ENCODE peak calls at places on chromosome 15, in six cellular contexts. K is uterus, L is AG09309, B is NCI-H460, W is left colon, D is dorsolateral prefrontal cortex. V is an unnamed sample.

GRCh38 chr15:67755264-67755663 is 70.0 kb upstream of the SKOR1 start:
- DNase-seq in K (no peak), L (no peak), B (no peak), W (no peak), D (no peak), V (no peak)

GRCh38 chr15:24858737-24859601 is 95.8 kb upstream of the SNRPN start:
- DNase-seq in K (no peak), L (no peak), B (no peak), W (no peak), D (no peak), V (no peak)

GRCh38 chr15:101008158-101009139 is 89.3 kb downstream of the LRRK1 start:
- DNase-seq in K (peak; percentile 73), L (no peak), B (peak; percentile 61), W (peak; percentile 77), D (peak; percentile 68), V (peak; percentile 74)

GRCh38 chr15:86776120-86776519 is 696.4 kb downstream of the AGBL1 start:
- DNase-seq in K (no peak), L (no peak), B (no peak), W (no peak), D (no peak), V (no peak)

GRCh38 chr15:72724028-72724427 is 38.0 kb downstream of the BBS4 start:
- DNase-seq in K (no peak), L (no peak), B (no peak), W (no peak), D (no peak), V (no peak)

GRCh38 chr15:67820992-67821783 is 4.1 kb upstream of the SKOR1 start:
- DNase-seq in K (no peak), L (no peak), B (peak; percentile 26), W (no peak), D (no peak), V (peak; percentile 60)

GRCh38 chr15:100923076-100923475 is 3.9 kb downstream of the LRRK1 start:
- DNase-seq in K (no peak), L (no peak), B (no peak), W (no peak), D (no peak), V (no peak)

GRCh38 chr15:80695911-80696651 is 971 bp downstream of the ABHD17C start:
- DNase-seq in K (peak; percentile 28), L (no peak), B (peak; percentile 17), W (peak; percentile 71), D (no peak), V (peak; percentile 30)

GRCh38 chr15:47987908-47988532 is 132.8 kb upstream of the SLC24A5 start:
- DNase-seq in K (no peak), L (peak; percentile 32), B (peak; percentile 43), W (no peak), D (no peak), V (peak; percentile 71)

GRCh38 chr15:87597346-87598052 is 659.0 kb downstream of the NTRK3 start:
- DNase-seq in K (no peak), L (no peak), B (no peak), W (no peak), D (no peak), V (peak; percentile 26)

GRCh38 chr15:93997071-93997658 is 234.2 kb upstream of the MCTP2 start:
- DNase-seq in K (peak; percentile 31), L (peak; percentile 8), B (peak; percentile 1), W (no peak), D (no peak), V (peak; percentile 56)

GRCh38 chr15:65547841-65548240 is 17.6 kb downstream of the HACD3 start:
- DNase-seq in K (no peak), L (no peak), B (no peak), W (no peak), D (no peak), V (no peak)

GRCh38 chr15:99168601-99169580 is 64.0 kb downstream of the SYNM start:
- DNase-seq in K (no peak), L (no peak), B (no peak), W (no peak), D (no peak), V (no peak)

GRCh38 chr15:95146476-95146875 is 915.1 kb downstream of the MCTP2 start:
- DNase-seq in K (no peak), L (no peak), B (no peak), W (no peak), D (no peak), V (no peak)

GRCh38 chr15:101346928-101347327 is 51.9 kb upstream of the SNRPA1 start:
- DNase-seq in K (no peak), L (no peak), B (no peak), W (no peak), D (no peak), V (peak; percentile 45)

GRCh38 chr15:80153900-80154299 is 1.1 kb downstream of the FAH start:
- DNase-seq in K (no peak), L (no peak), B (no peak), W (no peak), D (no peak), V (peak; percentile 85)

GRCh38 chr15:33907326-33907725 is 61.0 kb upstream of the CHRM5 start:
- DNase-seq in K (no peak), L (no peak), B (no peak), W (no peak), D (no peak), V (no peak)

GRCh38 chr15:82810863-82811421 is 1.5 kb downstream of the WHAMM start:
- DNase-seq in K (no peak), L (no peak), B (no peak), W (no peak), D (no peak), V (no peak)

GRCh38 chr15:66876423-66876730 is 174.3 kb downstream of the SMAD6 start:
- DNase-seq in K (no peak), L (no peak), B (no peak), W (no peak), D (no peak), V (no peak)

GRCh38 chr15:69200773-69201745 is 40.6 kb downstream of the GLCE start:
- DNase-seq in K (no peak), L (no peak), B (no peak), W (peak; percentile 41), D (no peak), V (no peak)

GRCh38 chr15:72554471-72555425 is 80.6 kb downstream of the ARIH1 start:
- DNase-seq in K (no peak), L (no peak), B (peak; percentile 28), W (no peak), D (no peak), V (peak; percentile 64)